ENCODE peak calls at places on chromosomes 7 and 10, in nine cellular contexts. Y is activated CD8-positive, alpha-beta memory T cell treated with anti-CD3 and anti-CD28 coated beads for 1 hour; O is aorta; W is activated T-helper 1 cell treated with Interleukin-2 at 50 U/mL for 16 hours; I is endothelial cell; V is dorsolateral prefrontal cortex; K is T-helper 1 cell; H is COR-L47; N is fibroblast of pulmonary artery. D is an unnamed sample.

GRCh38 chr10:101287922-101288638 is 58.8 kb upstream of the LBX1 start:
- DNase-seq in V (no peak), W (no peak), I (peak; percentile 72), Y (no peak), N (peak; percentile 49), H (no peak), K (no peak), O (no peak), D (no peak)

GRCh38 chr10:5447071-5447470 is 34.7 kb downstream of the NET1 start:
- DNase-seq in Y (no peak), K (no peak), H (no peak), V (no peak), W (no peak), O (no peak), I (no peak), N (no peak), D (no peak)

GRCh38 chr10:126302831-126303230 is 85.4 kb downstream of the ADAM12 start:
- DNase-seq in I (no peak), H (no peak), Y (no peak), V (no peak), W (no peak), N (peak; percentile 36), O (no peak), K (no peak), D (no peak)

GRCh38 chr7:3955751-3956696 is 655.0 kb downstream of the SDK1 start:
- DNase-seq in O (no peak), V (no peak), Y (no peak), N (peak; percentile 41), W (no peak), K (no peak), H (no peak), I (no peak), D (no peak)

GRCh38 chr10:91574236-91574635 is 58.6 kb downstream of the PPP1R3C start:
- DNase-seq in I (no peak), K (no peak), V (no peak), O (no peak), W (no peak), N (no peak), Y (no peak), H (no peak), D (no peak)

GRCh38 chr7:135389971-135390370 is 119.9 kb downstream of the CNOT4 start:
- DNase-seq in W (no peak), O (no peak), N (no peak), I (no peak), K (no peak), H (peak; percentile 41), Y (no peak), V (no peak), D (no peak)

GRCh38 chr7:41763626-41764025 is 60.7 kb upstream of the INHBA start:
- DNase-seq in W (no peak), K (no peak), Y (no peak), V (no peak), I (no peak), O (no peak), N (no peak), H (no peak), D (no peak)

GRCh38 chr7:137656850-137657232 is 189.9 kb downstream of the DGKI start:
- DNase-seq in Y (no peak), H (no peak), W (no peak), N (no peak), K (no peak), O (no peak), V (no peak), I (no peak), D (no peak)

GRCh38 chr7:36648441-36648840 is 75.9 kb downstream of the AOAH start:
- DNase-seq in V (no peak), N (no peak), H (no peak), W (no peak), K (no peak), O (no peak), I (no peak), Y (no peak), D (no peak)

GRCh38 chr7:98232276-98232585 is 19.8 kb downstream of the TECPR1 start:
- DNase-seq in V (no peak), N (no peak), Y (no peak), W (no peak), H (no peak), I (no peak), O (no peak), K (no peak), D (no peak)

GRCh38 chr7:5699951-5700384 is 81.5 kb downstream of the RNF216 start:
- DNase-seq in K (peak; percentile 78), O (no peak), W (peak; percentile 34), Y (peak; percentile 42), I (no peak), V (no peak), H (peak; percentile 72), N (no peak), D (peak; percentile 63)

GRCh38 chr7:156402255-156402654 is 238.3 kb upstream of the RNF32 start:
- DNase-seq in Y (no peak), V (no peak), K (no peak), O (no peak), W (no peak), I (no peak), N (no peak), H (no peak), D (no peak)

GRCh38 chr10:78890506-78890905 is 178.3 kb upstream of the ZMIZ1 start:
- DNase-seq in Y (no peak), O (no peak), V (peak; percentile 1), W (no peak), I (no peak), K (no peak), H (no peak), N (no peak), D (no peak)

GRCh38 chr7:40972426-40972825 is 730.5 kb downstream of the INHBA start:
- DNase-seq in H (no peak), N (no peak), Y (no peak), K (no peak), V (no peak), I (no peak), O (no peak), W (no peak), D (no peak)

GRCh38 chr10:75070478-75071163 is 40.8 kb upstream of the SAMD8 start:
- DNase-seq in W (no peak), N (no peak), H (no peak), I (no peak), O (peak; percentile 46), V (no peak), K (no peak), Y (no peak), D (no peak)

GRCh38 chr7:36967387-36967786 is 243.1 kb upstream of the AOAH start:
- DNase-seq in O (no peak), V (peak; percentile 71), W (no peak), H (no peak), K (no peak), I (peak; percentile 63), Y (no peak), N (peak; percentile 77), D (peak; percentile 67)

GRCh38 chr7:81499262-81500116 is 270.4 kb downstream of the HGF start:
- DNase-seq in H (peak; percentile 78), N (peak; percentile 95), W (no peak), I (peak; percentile 31), K (peak; percentile 5), Y (no peak), O (no peak), V (no peak), D (no peak)

GRCh38 chr7:7176421-7177043 is 5.8 kb upstream of the C1GALT1 start:
- DNase-seq in I (no peak), K (no peak), N (peak; percentile 84), O (no peak), V (no peak), H (no peak), Y (no peak), W (no peak), D (no peak)

GRCh38 chr7:75971961-75972763 is 22.2 kb downstream of the TMEM120A start:
- DNase-seq in H (no peak), K (no peak), I (peak; percentile 65), Y (no peak), O (peak; percentile 87), V (no peak), W (no peak), N (peak; percentile 50), D (no peak)

GRCh38 chr7:63023182-63023787 is 975.4 kb upstream of the ZNF722 start:
- DNase-seq in K (no peak), O (no peak), V (no peak), W (no peak), I (no peak), N (no peak), H (no peak), Y (no peak), D (no peak)

GRCh38 chr7:45888185-45888992 is at the start of gene IGFBP1:
- DNase-seq in Y (no peak), N (peak; percentile 27), V (peak; percentile 7), K (no peak), W (no peak), O (no peak), H (no peak), I (peak; percentile 50), D (peak; percentile 27)

GRCh38 chr10:101569465-101569837 is 18.6 kb downstream of the POLL start:
- DNase-seq in I (no peak), Y (no peak), H (no peak), N (no peak), W (no peak), O (no peak), V (no peak), K (no peak), D (no peak)

GRCh38 chr10:113716109-113717010 is 35.1 kb upstream of the PLEKHS1 start:
- DNase-seq in W (no peak), O (no peak), N (no peak), H (no peak), Y (no peak), V (no peak), K (no peak), I (no peak), D (no peak)

GRCh38 chr10:114058297-114058696 is 14.6 kb downstream of the ADRB1 start:
- DNase-seq in O (no peak), I (no peak), V (no peak), N (no peak), W (no peak), K (no peak), Y (no peak), H (no peak), D (no peak)

GRCh38 chr10:62259456-62259855 is 9.2 kb downstream of the RTKN2 start:
- DNase-seq in O (no peak), Y (no peak), V (no peak), H (no peak), N (no peak), K (no peak), W (no peak), I (no peak), D (no peak)

GRCh38 chr10:124632064-124632531 is 112.1 kb downstream of the FAM53B start:
- DNase-seq in I (peak; percentile 23), N (peak; percentile 39), H (peak; percentile 68), Y (no peak), W (no peak), O (peak; percentile 87), K (peak; percentile 34), V (peak; percentile 84), D (no peak)

GRCh38 chr10:23263441-23264164 is 71.5 kb downstream of the PTF1A start:
- DNase-seq in V (no peak), O (no peak), K (no peak), W (no peak), N (no peak), Y (no peak), H (no peak), I (no peak), D (no peak)

GRCh38 chr10:25082276-25083204 is 66.1 kb downstream of the THNSL1 start:
- DNase-seq in O (no peak), K (no peak), V (no peak), H (no peak), Y (no peak), N (no peak), W (no peak), I (no peak), D (no peak)

GRCh38 chr10:81403451-81403850 is 471.5 kb upstream of the NRG3 start:
- DNase-seq in K (no peak), O (no peak), H (no peak), N (no peak), Y (no peak), W (no peak), I (no peak), V (no peak), D (no peak)

GRCh38 chr10:34547283-34547682 is 267.8 kb downstream of the PARD3 start:
- DNase-seq in I (no peak), Y (no peak), O (no peak), N (peak; percentile 9), H (no peak), V (no peak), W (no peak), K (no peak), D (no peak)

D was measured in head of caudate nucleus.